ENCODE peak calls at places on chromosome 16, in five cellular contexts. D, A, O, P and T are unnamed samples.

GRCh38 chr16:89700100-89700648 is 1.3 kb downstream of the SPATA2L start:
- DNase-seq in A (peak), D (peak), P (peak), O (peak), T (peak)

GRCh38 chr16:70784692-70785317 is 16.2 kb downstream of the VAC14 start:
- DNase-seq in A (no peak), O (no peak), D (no peak), P (no peak), T (no peak)

GRCh38 chr16:1344499-1344898 is 7.2 kb downstream of the TSR3 start:
- DNase-seq in P (no peak), O (no peak), A (no peak), D (no peak), T (no peak)

GRCh38 chr16:74567901-74568300 is 39.0 kb downstream of the GLG1 start:
- DNase-seq in P (no peak), O (no peak), A (no peak), D (no peak), T (no peak)

GRCh38 chr16:17724242-17724898 is 253.6 kb upstream of the XYLT1 start:
- DNase-seq in A (no peak), D (no peak), P (no peak), O (no peak), T (no peak)

GRCh38 chr16:73329363-73330306 is 281.7 kb upstream of the ZFHX3 start:
- DNase-seq in D (no peak), P (no peak), A (peak), O (no peak), T (peak)

GRCh38 chr16:7744546-7745294 is 412.1 kb downstream of the RBFOX1 start:
- DNase-seq in A (no peak), P (no peak), D (no peak), O (no peak), T (no peak)

GRCh38 chr16:67013823-67014640 is 14.9 kb upstream of the CBFB start:
- DNase-seq in A (peak), D (peak), O (peak), P (peak), T (peak)

GRCh38 chr16:14101415-14101814 is 30.3 kb downstream of the MRTFB start:
- DNase-seq in O (no peak), P (no peak), D (no peak), A (no peak), T (no peak)

GRCh38 chr16:4393243-4393606 is 21.6 kb downstream of the VASN start:
- DNase-seq in D (no peak), P (no peak), O (no peak), A (peak), T (peak)

GRCh38 chr16:77657016-77657415 is 65.3 kb upstream of the NUDT7 start:
- DNase-seq in P (no peak), O (no peak), A (peak), D (no peak), T (no peak)

GRCh38 chr16:25390761-25391160 is 133.1 kb upstream of the ZKSCAN2 start:
- DNase-seq in P (no peak), A (no peak), O (no peak), D (no peak), T (no peak)

GRCh38 chr16:57480127-57480753 is 6.1 kb downstream of the DOK4 start:
- DNase-seq in A (peak), O (peak), D (no peak), P (no peak), T (peak)

GRCh38 chr16:19843371-19843770 is 41.3 kb downstream of the GPRC5B start:
- DNase-seq in P (no peak), D (no peak), A (no peak), O (no peak), T (no peak)

GRCh38 chr16:180101-180920 is at the start of gene HBQ1:
- DNase-seq in A (peak), P (peak), O (peak), D (no peak), T (no peak)

GRCh38 chr16:56295739-56296527 is 104.6 kb downstream of the GNAO1 start:
- DNase-seq in O (no peak), P (no peak), A (no peak), D (no peak), T (no peak)

GRCh38 chr16:84834403-84834772 is 14.6 kb downstream of the CRISPLD2 start:
- DNase-seq in P (no peak), O (no peak), D (no peak), A (no peak), T (no peak)

GRCh38 chr16:74984194-74984669 is 691 bp downstream of the WDR59 start:
- DNase-seq in A (peak), O (no peak), P (peak), D (no peak), T (no peak)

GRCh38 chr16:67423634-67424575 is 7.0 kb upstream of the HSD11B2 start:
- DNase-seq in O (no peak), A (peak), D (no peak), P (no peak), T (no peak)

GRCh38 chr16:88264641-88265285 is 118.0 kb upstream of the ZNF469 start:
- DNase-seq in A (peak), P (peak), D (peak), O (peak), T (peak)

GRCh38 chr16:27450836-27451341 is 48.9 kb downstream of the IL21R start:
- DNase-seq in D (no peak), P (no peak), O (no peak), A (no peak), T (no peak)

GRCh38 chr16:56950051-56950450 is 11.7 kb upstream of the CETP start:
- DNase-seq in D (no peak), O (no peak), A (no peak), P (no peak), T (no peak)

GRCh38 chr16:30615358-30616076 is 5.3 kb upstream of the ZNF689 start:
- DNase-seq in O (no peak), A (peak), P (peak), D (peak), T (peak)

GRCh38 chr16:68658258-68658973 is 13.3 kb downstream of the CDH3 start:
- DNase-seq in A (peak), P (no peak), O (peak), D (no peak), T (peak)

GRCh38 chr16:48617711-48618148 is 7.8 kb upstream of the N4BP1 start:
- DNase-seq in P (no peak), D (no peak), O (peak), A (no peak), T (no peak)

GRCh38 chr16:89360760-89361435 is 129.5 kb downstream of the ANKRD11 start:
- DNase-seq in P (peak), O (no peak), A (no peak), D (peak), T (no peak)

GRCh38 chr16:5028950-5029475 is 4.7 kb downstream of the NAGPA start:
- DNase-seq in O (no peak), D (no peak), P (no peak), A (no peak), T (no peak)

GRCh38 chr16:11064202-11064540 is 119.8 kb downstream of the CLEC16A start:
- DNase-seq in P (no peak), D (no peak), A (no peak), O (no peak), T (no peak)